ENCODE peak calls at places on chromosomes 1 and 21, in four cellular contexts. E is fibroblast of the conjunctiva, D is Calu3, M is T-helper 17 cell. H is an unnamed sample.

GRCh38 chr1:47233165-47233564 is 1.1 kb upstream of the TAL1 start:
- DNase-seq in E (no peak), D (no peak), M (no peak), H (no peak)

GRCh38 chr1:16181887-16182719 is 26.2 kb upstream of the EPHA2 start:
- DNase-seq in E (peak), D (peak), M (no peak), H (peak)

GRCh38 chr1:65434760-65435159 is 14.3 kb downstream of the LEPR start:
- DNase-seq in E (no peak), D (no peak), M (no peak), H (peak)

GRCh38 chr1:30068787-30069472 is 654.5 kb downstream of the MATN1 start:
- DNase-seq in E (no peak), D (peak), M (no peak), H (no peak)

GRCh38 chr1:25580933-25581332 is 35.7 kb upstream of the MAN1C1 start:
- DNase-seq in E (no peak), D (no peak), M (no peak), H (no peak)

GRCh38 chr21:38680401-38680800 is 125.3 kb upstream of the ETS2 start:
- DNase-seq in E (no peak), D (no peak), M (no peak), H (no peak)

GRCh38 chr1:6440198-6441126 is 15.9 kb downstream of the ESPN start:
- DNase-seq in E (no peak), D (peak), M (peak), H (no peak)

GRCh38 chr1:17316704-17317103 is 8.7 kb downstream of the PADI4 start:
- DNase-seq in E (no peak), D (no peak), M (no peak), H (no peak)

GRCh38 chr1:31300193-31300592 is 3.4 kb downstream of the ZCCHC17 start:
- DNase-seq in E (no peak), D (no peak), M (no peak), H (no peak)

GRCh38 chr1:207883104-207883651 is 27.7 kb downstream of the CD34 start:
- DNase-seq in E (no peak), D (no peak), M (no peak), H (no peak)

GRCh38 chr1:21335750-21336168 is 45.5 kb upstream of the ECE1 start:
- DNase-seq in E (no peak), D (peak), M (no peak), H (peak)

GRCh38 chr1:47569681-47570470 is 132.0 kb downstream of the FOXD2 start:
- DNase-seq in E (peak), D (peak), M (no peak), H (peak)

GRCh38 chr1:55530749-55531478 is 315.8 kb upstream of the USP24 start:
- DNase-seq in E (no peak), D (no peak), M (no peak), H (no peak)

GRCh38 chr1:66925944-66926343 is 1.2 kb downstream of the MIER1 start:
- DNase-seq in E (no peak), D (no peak), M (no peak), H (no peak)

GRCh38 chr1:109906160-109906838 is 4.3 kb upstream of the CSF1 start:
- DNase-seq in E (no peak), D (no peak), M (no peak), H (no peak)

GRCh38 chr1:232038704-232039103 is 412.1 kb downstream of the DISC1 start:
- DNase-seq in E (no peak), D (no peak), M (no peak), H (no peak)

GRCh38 chr1:213423041-213423440 is 372.0 kb downstream of the RPS6KC1 start:
- DNase-seq in E (no peak), D (no peak), M (no peak), H (no peak)

GRCh38 chr1:115838805-115839705 is 1.9 kb downstream of the NHLH2 start:
- DNase-seq in E (no peak), D (peak), M (no peak), H (no peak)

GRCh38 chr1:42340898-42341297 is 5.9 kb upstream of the FOXJ3 start:
- DNase-seq in E (no peak), D (no peak), M (no peak), H (no peak)

GRCh38 chr1:204125759-204126351 is 26.0 kb downstream of the ETNK2 start:
- DNase-seq in E (no peak), D (no peak), M (no peak), H (no peak)

GRCh38 chr1:76390451-76390850 is 315.9 kb downstream of the ST6GALNAC3 start:
- DNase-seq in E (no peak), D (no peak), M (no peak), H (no peak)

GRCh38 chr1:173527151-173527826 is 50.2 kb downstream of the PRDX6 start:
- DNase-seq in E (peak), D (no peak), M (no peak), H (peak)

GRCh38 chr1:192788184-192788583 is 20.7 kb upstream of the RGS2 start:
- DNase-seq in E (peak), D (no peak), M (no peak), H (peak)

GRCh38 chr1:114719424-114719787 is 2.8 kb upstream of the NRAS start:
- DNase-seq in E (no peak), D (no peak), M (no peak), H (peak)

GRCh38 chr1:195733826-195734225 is 874.4 kb downstream of the KCNT2 start:
- DNase-seq in E (no peak), D (no peak), M (no peak), H (peak)